ENCODE peak calls at places on chromosomes 5 and 9, in seven cellular contexts. J is sciatic nerve; W is MCF 10A; A is non-pigmented ciliary epithelial cell; K is GM13976; Q is cardiac fibroblast; H is stimulated activated CD8-positive, alpha-beta memory T cell treated with anti-CD3 and anti-CD28 coated beads, Interleukin-15, amount 100 ng/mL, for 48 hours. I is an unnamed sample.

GRCh38 chr9:91951944-91952520 is 2.0 kb upstream of the ROR2 start:
- DNase-seq in J (no peak), W (peak), A (no peak), K (no peak), Q (peak), H (no peak), I (peak)

GRCh38 chr5:178227929-178228328 is 4.7 kb downstream of the PHYKPL start:
- DNase-seq in J (no peak), W (no peak), A (no peak), K (no peak), Q (no peak), H (no peak), I (peak)

GRCh38 chr5:1547236-1547635 is 23.5 kb upstream of the LPCAT1 start:
- DNase-seq in J (peak), W (no peak), A (no peak), K (no peak), Q (no peak), H (no peak), I (no peak)

GRCh38 chr5:54229041-54229780 is 81.2 kb downstream of the ARL15 start:
- DNase-seq in J (peak), W (peak), A (no peak), K (peak), Q (peak), H (peak), I (peak)

GRCh38 chr9:121305269-121305994 is 37.5 kb downstream of the GSN start:
- DNase-seq in J (peak), W (no peak), A (no peak), K (no peak), Q (peak), H (no peak), I (no peak)

GRCh38 chr5:10475931-10476687 is 34.4 kb downstream of the ROPN1L start:
- DNase-seq in J (no peak), W (no peak), A (no peak), K (no peak), Q (no peak), H (no peak), I (no peak)

GRCh38 chr5:10434392-10434791 is 7.3 kb upstream of the ROPN1L start:
- DNase-seq in J (no peak), W (no peak), A (no peak), K (no peak), Q (no peak), H (no peak), I (no peak)

GRCh38 chr5:173855162-173855994 is 32.8 kb upstream of the CPEB4 start:
- DNase-seq in J (no peak), W (no peak), A (no peak), K (no peak), Q (no peak), H (no peak), I (no peak)

GRCh38 chr5:97629281-97629680 is 446.2 kb upstream of the RIOK2 start:
- DNase-seq in J (peak), W (peak), A (peak), K (no peak), Q (peak), H (no peak), I (peak)

GRCh38 chr9:134175291-134175807 is 11.0 kb upstream of the RNU6ATAC start:
- DNase-seq in J (peak), W (peak), A (no peak), K (no peak), Q (no peak), H (no peak), I (no peak)

GRCh38 chr9:15697459-15697858 is 144.6 kb downstream of the CCDC171 start:
- DNase-seq in J (no peak), W (peak), A (peak), K (no peak), Q (peak), H (no peak), I (peak)

GRCh38 chr9:136345281-136346156 is 18.0 kb downstream of the DNLZ start:
- DNase-seq in J (peak), W (peak), A (no peak), K (no peak), Q (peak), H (no peak), I (peak)

GRCh38 chr9:73039253-73039915 is 86.5 kb upstream of the ALDH1A1 start:
- DNase-seq in J (no peak), W (peak), A (no peak), K (no peak), Q (peak), H (no peak), I (no peak)

GRCh38 chr9:98331536-98332259 is 76.2 kb upstream of the TBC1D2 start:
- DNase-seq in J (no peak), W (no peak), A (no peak), K (no peak), Q (no peak), H (no peak), I (no peak)

GRCh38 chr9:109248133-109248581 is 72.7 kb downstream of the EPB41L4B start:
- DNase-seq in J (no peak), W (no peak), A (no peak), K (no peak), Q (no peak), H (no peak), I (no peak)

GRCh38 chr9:127809002-127809561 is 6.4 kb downstream of the FPGS start:
- DNase-seq in J (no peak), W (no peak), A (no peak), K (no peak), Q (no peak), H (no peak), I (no peak)

GRCh38 chr9:38214441-38214840 is 145.4 kb upstream of the SHB start:
- DNase-seq in J (no peak), W (no peak), A (no peak), K (no peak), Q (no peak), H (no peak), I (no peak)

GRCh38 chr5:177520271-177520670 is 3.5 kb upstream of the DDX41 start:
- DNase-seq in J (no peak), W (no peak), A (no peak), K (no peak), Q (no peak), H (no peak), I (no peak)

GRCh38 chr5:34026089-34026761 is 16.8 kb downstream of the C1QTNF3 start:
- DNase-seq in J (no peak), W (no peak), A (no peak), K (no peak), Q (no peak), H (no peak), I (no peak)

GRCh38 chr9:114602620-114603019 is 8.5 kb upstream of the TMEM268 start:
- DNase-seq in J (no peak), W (no peak), A (no peak), K (no peak), Q (no peak), H (no peak), I (no peak)

GRCh38 chr5:118808441-118808840 is 179.9 kb downstream of the DTWD2 start:
- DNase-seq in J (no peak), W (no peak), A (no peak), K (no peak), Q (no peak), H (no peak), I (no peak)

GRCh38 chr5:35198096-35198495 is 32.2 kb downstream of the PRLR start:
- DNase-seq in J (no peak), W (peak), A (peak), K (no peak), Q (peak), H (no peak), I (no peak)

GRCh38 chr5:643351-643801 is 31.2 kb downstream of the CEP72 start:
- DNase-seq in J (no peak), W (no peak), A (no peak), K (no peak), Q (no peak), H (no peak), I (no peak)

GRCh38 chr5:1488882-1489680 is 34.7 kb downstream of the LPCAT1 start:
- DNase-seq in J (no peak), W (no peak), A (peak), K (peak), Q (peak), H (peak), I (peak)

GRCh38 chr9:130938652-130939404 is at the start of gene FIBCD1:
- DNase-seq in J (no peak), W (no peak), A (no peak), K (peak), Q (peak), H (no peak), I (peak)